ENCODE peak calls at places on chromosomes 12 and 14, in eight cellular contexts. Q is GM23338, E is MM.1S, W is neural progenitor cell, L is GM23248, U is HCT116, Y is SK-N-SH, M is PC-3. J is an unnamed sample.

GRCh38 chr12:110345176-110345651 is 58.3 kb downstream of the ANAPC7 start:
- DNase-seq in Q (no peak), E (no peak), W (no peak), L (no peak), U (no peak), Y (no peak), M (peak; percentile 98), J (no peak)

GRCh38 chr12:1083086-1083887 is 92.3 kb downstream of the ERC1 start:
- DNase-seq in Q (peak; percentile 36), E (no peak), W (peak; percentile 45), L (no peak), U (no peak), Y (peak; percentile 41), M (no peak), J (no peak)

GRCh38 chr12:49502590-49502989 is 36.2 kb upstream of the KCNH3 start:
- DNase-seq in Q (no peak), E (no peak), W (no peak), L (no peak), U (no peak), Y (no peak), M (no peak), J (no peak)

GRCh38 chr12:77847060-77847541 is 16.4 kb downstream of the NAV3 start:
- DNase-seq in Q (no peak), E (peak; percentile 79), W (no peak), L (peak; percentile 43), U (no peak), Y (no peak), M (peak; percentile 39), J (peak; percentile 88)

GRCh38 chr12:42798811-42799438 is 209.4 kb upstream of the PRICKLE1 start:
- DNase-seq in Q (no peak), E (no peak), W (no peak), L (peak; percentile 66), U (no peak), Y (no peak), M (peak; percentile 43), J (no peak)

GRCh38 chr14:90681889-90682429 is 134.3 kb downstream of the TTC7B start:
- DNase-seq in Q (no peak), E (no peak), W (no peak), L (no peak), U (no peak), Y (no peak), M (peak; percentile 56), J (no peak)

GRCh38 chr12:68455676-68456345 is 123.6 kb upstream of the MDM1 start:
- DNase-seq in Q (no peak), E (peak; percentile 33), W (no peak), L (no peak), U (no peak), Y (no peak), M (no peak), J (peak; percentile 13)

GRCh38 chr12:31965090-31965489 is 5.9 kb downstream of the RESF1 start:
- DNase-seq in Q (peak; percentile 52), E (no peak), W (no peak), L (no peak), U (no peak), Y (no peak), M (no peak), J (no peak)

GRCh38 chr14:99724196-99724891 is 40.2 kb downstream of the CYP46A1 start:
- DNase-seq in Q (no peak), E (no peak), W (no peak), L (no peak), U (no peak), Y (no peak), M (no peak), J (no peak)

GRCh38 chr12:65229441-65229840 is 49.0 kb upstream of the MSRB3 start:
- DNase-seq in Q (no peak), E (no peak), W (no peak), L (peak; percentile 50), U (no peak), Y (no peak), M (peak; percentile 87), J (no peak)

GRCh38 chr14:92573761-92574498 is 60.3 kb downstream of the RIN3 start:
- DNase-seq in Q (peak; percentile 40), E (no peak), W (no peak), L (no peak), U (no peak), Y (no peak), M (no peak), J (no peak)

GRCh38 chr12:50718760-50719159 is 45.1 kb upstream of the ATF1 start:
- DNase-seq in Q (no peak), E (no peak), W (no peak), L (no peak), U (no peak), Y (no peak), M (no peak), J (no peak)

GRCh38 chr12:989751-990278 is 1.2 kb upstream of the ERC1 start:
- DNase-seq in Q (no peak), E (no peak), W (peak; percentile 46), L (peak; percentile 88), U (no peak), Y (peak; percentile 73), M (peak; percentile 56), J (peak; percentile 30)

GRCh38 chr14:105422695-105423487 is 3.3 kb downstream of the MTA1 start:
- DNase-seq in Q (no peak), E (no peak), W (no peak), L (no peak), U (no peak), Y (peak; percentile 90), M (no peak), J (no peak)

GRCh38 chr12:105773501-105773900 is 365.3 kb downstream of the NUAK1 start:
- DNase-seq in Q (no peak), E (no peak), W (no peak), L (no peak), U (no peak), Y (no peak), M (no peak), J (no peak)

GRCh38 chr12:73445658-73446324 is 1091.8 kb upstream of the ATXN7L3B start:
- DNase-seq in Q (no peak), E (peak; percentile 78), W (no peak), L (no peak), U (no peak), Y (no peak), M (no peak), J (no peak)

GRCh38 chr14:50530794-50531193 is 1.6 kb downstream of the MAP4K5 start:
- DNase-seq in Q (no peak), E (no peak), W (no peak), L (peak; percentile 31), U (no peak), Y (no peak), M (peak; percentile 26), J (peak; percentile 10)

DNA sequence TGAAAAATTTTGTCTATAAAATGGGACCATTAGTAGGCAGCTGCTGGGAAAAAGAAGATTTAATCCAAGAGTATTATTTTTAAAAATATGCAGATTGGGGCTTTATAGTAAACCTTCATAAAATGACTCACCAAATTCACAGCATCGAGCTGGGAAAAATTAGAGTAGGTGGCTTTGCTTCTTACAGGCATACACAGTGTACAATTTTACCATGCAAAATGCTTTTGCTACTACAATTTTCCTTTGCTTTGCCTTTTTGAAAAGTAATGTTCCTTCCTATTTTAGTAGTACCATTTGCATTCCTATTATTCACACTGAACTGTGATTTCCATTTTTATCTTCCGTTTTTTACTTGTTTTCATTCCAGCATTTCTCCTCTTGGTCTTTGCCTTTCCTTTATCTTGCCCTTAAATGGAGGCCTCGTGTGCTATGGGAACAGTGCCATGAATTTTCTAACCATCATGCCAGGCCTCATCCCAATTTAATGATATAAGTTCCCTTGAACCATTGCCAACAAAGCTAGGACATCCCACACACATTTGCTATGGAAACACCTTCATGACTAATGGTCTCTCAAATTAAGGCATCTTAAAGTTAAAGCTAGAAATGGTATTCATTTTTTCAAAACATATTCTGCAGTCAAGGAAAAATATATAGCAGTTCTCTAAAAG is 117.5 kb downstream of the BTG1 start:
- DNase-seq in Q (no peak), E (no peak), W (no peak), L (peak; percentile 47), U (no peak), Y (no peak), M (peak; percentile 22), J (no peak)
- H3K4me1 ChIP-seq in Q (peaks cover 3% of the 10 kb centered on the region), E (peaks cover 9% of the 10 kb centered on the region), W (no peaks in the 10 kb centered on the region), L (no peaks in the 10 kb centered on the region), U (no peaks in the 10 kb centered on the region), Y (peaks cover 9% of the 10 kb centered on the region), M (no peaks in the 10 kb centered on the region), J (peaks cover 52% of the 10 kb centered on the region)

GRCh38 chr12:124916370-124917134 is 2.1 kb upstream of the UBC start:
- DNase-seq in Q (peak; percentile 46), E (peak; percentile 48), W (peak; percentile 52), L (peak; percentile 99), U (peak; percentile 90), Y (no peak), M (peak; percentile 99), J (peak; percentile 68)

GRCh38 chr12:124915249-124916236 is 1.1 kb upstream of the UBC start:
- DNase-seq in Q (peak; percentile 74), E (peak; percentile 45), W (peak; percentile 79), L (peak; percentile 79), U (no peak), Y (no peak), M (peak; percentile 45), J (no peak)

GRCh38 chr12:124910561-124911478 is 3.6 kb downstream of the UBC start:
- DNase-seq in Q (peak; percentile 39), E (no peak), W (peak; percentile 11), L (peak; percentile 72), U (no peak), Y (no peak), M (peak; percentile 20), J (no peak)

GRCh38 chr12:124914392-124915248 is at the start of gene UBC:
- DNase-seq in Q (peak; percentile 95), E (peak; percentile 71), W (peak; percentile 95), L (peak; percentile 93), U (peak; percentile 87), Y (peak; percentile 93), M (peak; percentile 89), J (peak; percentile 95)

GRCh38 chr12:124913474-124914391 is 717 bp downstream of the UBC start:
- DNase-seq in Q (peak; percentile 93), E (peak; percentile 79), W (peak; percentile 90), L (peak; percentile 94), U (no peak), Y (peak; percentile 64), M (peak; percentile 89), J (peak; percentile 96)
- TF ChIP-seq EZH2phosphoT487 in Q (no peak), E (no peak), W (no peak), L (peak; percentile 23), U (no peak), Y (no peak), M (no peak), J (no peak)

GRCh38 chr14:67734675-67735074 is 33.0 kb downstream of the RDH12 start:
- DNase-seq in Q (peak; percentile 63), E (no peak), W (peak; percentile 13), L (peak; percentile 45), U (no peak), Y (no peak), M (no peak), J (no peak)
- H2AFZ ChIP-seq in Q (peak overlapping the region; percentile 40), E (no peak overlapping the region), W (peak overlapping the region; percentile 12), L (no peak overlapping the region), U (no peak overlapping the region), Y (no peak overlapping the region), M (no peak overlapping the region), J (no peak overlapping the region)

DNA sequence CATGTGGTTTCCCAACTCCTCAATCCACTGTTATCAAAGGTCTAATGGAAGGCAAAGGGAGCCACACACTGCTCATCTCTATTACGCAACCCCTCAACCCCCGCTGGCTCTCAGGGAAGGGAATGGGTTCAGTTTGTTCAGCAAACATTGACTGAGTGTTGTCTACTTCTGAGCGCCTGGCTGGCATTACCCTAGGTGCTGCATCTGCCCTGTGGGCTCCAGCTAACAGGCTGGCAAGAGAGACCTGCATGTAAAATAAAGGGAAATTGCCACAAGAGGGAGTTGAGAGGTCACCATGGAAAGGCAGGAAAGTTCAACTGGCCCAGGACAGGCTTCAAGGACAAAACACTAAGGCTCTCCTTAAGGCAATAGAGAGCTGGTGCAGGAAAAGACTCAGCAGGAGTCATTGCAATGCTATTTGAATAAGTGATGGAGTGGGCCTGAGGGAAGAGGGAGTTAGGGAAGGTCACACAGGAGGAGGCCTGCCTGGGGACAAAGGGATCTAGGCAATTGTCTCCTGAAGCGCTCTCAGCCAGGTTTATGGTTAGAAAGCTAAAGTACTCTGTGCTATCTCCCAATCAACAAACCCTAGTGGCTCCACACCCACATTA is 5.5 kb upstream of the ZNF740 start:
- DNase-seq in Q (peak; percentile 95), E (peak; percentile 40), W (peak; percentile 59), L (peak; percentile 67), U (no peak), Y (no peak), M (peak; percentile 67), J (peak; percentile 38)
- H3K4me1 ChIP-seq in Q (peaks cover 16% of the 10 kb centered on the region), E (peaks cover 17% of the 10 kb centered on the region), W (peaks cover 21% of the 10 kb centered on the region), L (peaks cover 52% of the 10 kb centered on the region), U (peaks cover 28% of the 10 kb centered on the region), Y (peaks cover 19% of the 10 kb centered on the region), M (peaks cover 51% of the 10 kb centered on the region), J (peaks cover 12% of the 10 kb centered on the region)